ENCODE peak calls at places on chromosomes 4 and X, in six cellular contexts. One of them, this sample, is unnamed.
A peak's percentile ranks its signal among the peaks of the same experiment; 100 is the strongest.

GRCh38 chr4:55127521-55127920 is 2.1 kb upstream of the KDR start:
- DNase-seq in CD8-positive, alpha-beta memory T cell: no peak
- DNase-seq in psoas muscle: no peak
- DNase-seq in mucosa of descending colon: no peak
- DNase-seq in right lobe of liver: no peak
- DNase-seq in sigmoid colon: no peak
- DNase-seq in this sample: no peak

GRCh38 chr4:113209652-113210320 is 160.3 kb downstream of the ANK2 start:
- DNase-seq in psoas muscle: no peak
- DNase-seq in sigmoid colon: no peak
- DNase-seq in right lobe of liver: no peak
- DNase-seq in mucosa of descending colon: no peak
- DNase-seq in CD8-positive, alpha-beta memory T cell: no peak
- DNase-seq in this sample: no peak

GRCh38 chr4:99863-100262 is 24.4 kb upstream of the ZNF718 start:
- DNase-seq in mucosa of descending colon: no peak
- DNase-seq in psoas muscle: no peak
- DNase-seq in right lobe of liver: no peak
- DNase-seq in CD8-positive, alpha-beta memory T cell: no peak
- DNase-seq in sigmoid colon: no peak
- DNase-seq in this sample: no peak

GRCh38 chr4:162522724-162523123 is 358.9 kb upstream of the FSTL5 start:
- DNase-seq in right lobe of liver: no peak
- DNase-seq in mucosa of descending colon: no peak
- DNase-seq in psoas muscle: no peak
- DNase-seq in sigmoid colon: no peak
- DNase-seq in CD8-positive, alpha-beta memory T cell: no peak
- DNase-seq in this sample: no peak

GRCh38 chrX:102599950-102600579 is 750 bp downstream of the ARMCX5 start:
- DNase-seq in psoas muscle: no peak
- DNase-seq in mucosa of descending colon: no peak
- DNase-seq in sigmoid colon: no peak
- DNase-seq in CD8-positive, alpha-beta memory T cell: no peak
- DNase-seq in right lobe of liver: no peak
- DNase-seq in this sample: no peak

GRCh38 chrX:138930546-138930945 is 219.0 kb upstream of the FGF13 start:
- DNase-seq in mucosa of descending colon: no peak
- DNase-seq in sigmoid colon: no peak
- DNase-seq in CD8-positive, alpha-beta memory T cell: no peak
- DNase-seq in right lobe of liver: no peak
- DNase-seq in psoas muscle: no peak
- DNase-seq in this sample: no peak

GRCh38 chr4:6205973-6206372 is 5.6 kb upstream of the JAKMIP1 start:
- DNase-seq in sigmoid colon: peak; percentile 37
- DNase-seq in psoas muscle: no peak
- DNase-seq in right lobe of liver: no peak
- DNase-seq in mucosa of descending colon: no peak
- DNase-seq in CD8-positive, alpha-beta memory T cell: no peak
- DNase-seq in this sample: no peak

GRCh38 chr4:7614350-7614949 is 179.7 kb upstream of the PSAPL1 start:
- DNase-seq in sigmoid colon: no peak
- DNase-seq in right lobe of liver: no peak
- DNase-seq in psoas muscle: no peak
- DNase-seq in mucosa of descending colon: no peak
- DNase-seq in CD8-positive, alpha-beta memory T cell: no peak
- DNase-seq in this sample: no peak

GRCh38 chr4:110265001-110265400 is 66.6 kb upstream of the ELOVL6 start:
- DNase-seq in psoas muscle: no peak
- DNase-seq in sigmoid colon: no peak
- DNase-seq in right lobe of liver: no peak
- DNase-seq in mucosa of descending colon: no peak
- DNase-seq in CD8-positive, alpha-beta memory T cell: no peak
- DNase-seq in this sample: no peak

GRCh38 chrX:145502670-145503069 is 255.4 kb downstream of the SPANXN1 start:
- DNase-seq in CD8-positive, alpha-beta memory T cell: no peak
- DNase-seq in mucosa of descending colon: no peak
- DNase-seq in right lobe of liver: no peak
- DNase-seq in psoas muscle: no peak
- DNase-seq in sigmoid colon: no peak
- DNase-seq in this sample: no peak

GRCh38 chr4:189804884-189805283 is 135.8 kb upstream of the FRG1 start:
- DNase-seq in right lobe of liver: no peak
- DNase-seq in CD8-positive, alpha-beta memory T cell: no peak
- DNase-seq in mucosa of descending colon: no peak
- DNase-seq in psoas muscle: no peak
- DNase-seq in sigmoid colon: no peak
- DNase-seq in this sample: no peak

GRCh38 chr4:113316879-113317278 is 267.4 kb downstream of the ANK2 start:
- DNase-seq in sigmoid colon: no peak
- DNase-seq in mucosa of descending colon: no peak
- DNase-seq in CD8-positive, alpha-beta memory T cell: peak; percentile 4
- DNase-seq in right lobe of liver: no peak
- DNase-seq in psoas muscle: no peak
- DNase-seq in this sample: no peak

GRCh38 chr4:188779586-188779985 is 640.3 kb downstream of the TRIML1 start:
- DNase-seq in sigmoid colon: no peak
- DNase-seq in right lobe of liver: no peak
- DNase-seq in CD8-positive, alpha-beta memory T cell: no peak
- DNase-seq in psoas muscle: no peak
- DNase-seq in mucosa of descending colon: no peak
- DNase-seq in this sample: peak; percentile 49

GRCh38 chrX:64204252-64204651 is 1.3 kb downstream of the AMER1 start:
- DNase-seq in CD8-positive, alpha-beta memory T cell: no peak
- DNase-seq in right lobe of liver: peak; percentile 56
- DNase-seq in sigmoid colon: peak; percentile 69
- DNase-seq in psoas muscle: peak; percentile 32
- DNase-seq in mucosa of descending colon: peak; percentile 8
- DNase-seq in this sample: no peak

GRCh38 chr4:140653718-140654515 is 85.2 kb upstream of the UCP1 start:
- DNase-seq in mucosa of descending colon: no peak
- DNase-seq in sigmoid colon: no peak
- DNase-seq in right lobe of liver: no peak
- DNase-seq in psoas muscle: no peak
- DNase-seq in CD8-positive, alpha-beta memory T cell: no peak
- DNase-seq in this sample: peak; percentile 15

GRCh38 chr4:104971458-104971857 is 175.2 kb upstream of the TET2 start:
- DNase-seq in CD8-positive, alpha-beta memory T cell: no peak
- DNase-seq in mucosa of descending colon: no peak
- DNase-seq in psoas muscle: no peak
- DNase-seq in right lobe of liver: no peak
- DNase-seq in sigmoid colon: no peak
- DNase-seq in this sample: no peak

GRCh38 chr4:184598753-184599491 is 50.3 kb downstream of the CASP3 start:
- DNase-seq in psoas muscle: no peak
- DNase-seq in sigmoid colon: no peak
- DNase-seq in right lobe of liver: no peak
- DNase-seq in CD8-positive, alpha-beta memory T cell: no peak
- DNase-seq in mucosa of descending colon: no peak
- DNase-seq in this sample: no peak

GRCh38 chr4:84750260-84750955 is 167.5 kb downstream of the CDS1 start:
- DNase-seq in sigmoid colon: no peak
- DNase-seq in CD8-positive, alpha-beta memory T cell: no peak
- DNase-seq in right lobe of liver: no peak
- DNase-seq in mucosa of descending colon: no peak
- DNase-seq in psoas muscle: no peak
- DNase-seq in this sample: peak; percentile 7

GRCh38 chrX:23334871-23335599 is 386 bp downstream of the PTCHD1 start:
- DNase-seq in CD8-positive, alpha-beta memory T cell: no peak
- DNase-seq in sigmoid colon: no peak
- DNase-seq in mucosa of descending colon: no peak
- DNase-seq in psoas muscle: no peak
- DNase-seq in right lobe of liver: no peak
- DNase-seq in this sample: no peak
- H3K4me3 ChIP-seq in CD8-positive, alpha-beta memory T cell: no peak overlapping the region
- H3K4me3 ChIP-seq in sigmoid colon: peak overlapping the region; percentile 61
- H3K4me3 ChIP-seq in mucosa of descending colon: no peak overlapping the region
- H3K4me3 ChIP-seq in psoas muscle: peak overlapping the region; percentile 48
- H3K4me3 ChIP-seq in right lobe of liver: no peak overlapping the region
- H3K4me3 ChIP-seq in this sample: peak overlapping the region; percentile 31

GRCh38 chrX:45385767-45386166 is 185.1 kb upstream of the DIPK2B start:
- DNase-seq in mucosa of descending colon: no peak
- DNase-seq in sigmoid colon: no peak
- DNase-seq in psoas muscle: no peak
- DNase-seq in CD8-positive, alpha-beta memory T cell: no peak
- DNase-seq in right lobe of liver: no peak
- DNase-seq in this sample: no peak
- H3K4me3 ChIP-seq in mucosa of descending colon: no peak overlapping the region
- H3K4me3 ChIP-seq in sigmoid colon: no peak overlapping the region
- H3K4me3 ChIP-seq in psoas muscle: no peak overlapping the region
- H3K4me3 ChIP-seq in CD8-positive, alpha-beta memory T cell: no peak overlapping the region
- H3K4me3 ChIP-seq in right lobe of liver: no peak overlapping the region
- H3K4me3 ChIP-seq in this sample: no peak overlapping the region

DNA sequence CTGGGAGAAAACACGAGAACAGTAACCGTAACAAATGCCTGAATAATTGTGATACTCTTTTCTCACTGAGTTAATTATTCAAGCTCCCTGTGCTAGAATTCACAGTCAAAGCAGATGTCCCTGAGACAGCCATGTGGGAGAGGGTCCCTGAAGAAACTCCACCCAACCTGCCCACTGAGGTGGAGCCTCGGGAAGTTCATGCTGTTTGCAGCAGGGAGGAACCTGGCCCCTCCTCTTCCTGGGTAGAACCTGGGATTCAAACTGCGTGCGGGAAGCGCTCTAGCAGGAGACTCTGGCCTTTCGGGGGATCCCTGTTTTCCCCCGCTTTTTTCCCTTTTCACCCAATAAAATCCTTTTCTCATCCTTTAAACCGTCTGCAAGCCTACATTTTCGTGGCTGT is 20.2 kb upstream of the RHOH start:
- DNase-seq in sigmoid colon: no peak
- DNase-seq in CD8-positive, alpha-beta memory T cell: no peak
- DNase-seq in mucosa of descending colon: no peak
- DNase-seq in right lobe of liver: no peak
- DNase-seq in psoas muscle: no peak
- DNase-seq in this sample: no peak
- H3K4me3 ChIP-seq in sigmoid colon: no peak overlapping the region
- H3K4me3 ChIP-seq in CD8-positive, alpha-beta memory T cell: no peak overlapping the region
- H3K4me3 ChIP-seq in mucosa of descending colon: no peak overlapping the region
- H3K4me3 ChIP-seq in right lobe of liver: no peak overlapping the region
- H3K4me3 ChIP-seq in psoas muscle: no peak overlapping the region
- H3K4me3 ChIP-seq in this sample: no peak overlapping the region

DNA sequence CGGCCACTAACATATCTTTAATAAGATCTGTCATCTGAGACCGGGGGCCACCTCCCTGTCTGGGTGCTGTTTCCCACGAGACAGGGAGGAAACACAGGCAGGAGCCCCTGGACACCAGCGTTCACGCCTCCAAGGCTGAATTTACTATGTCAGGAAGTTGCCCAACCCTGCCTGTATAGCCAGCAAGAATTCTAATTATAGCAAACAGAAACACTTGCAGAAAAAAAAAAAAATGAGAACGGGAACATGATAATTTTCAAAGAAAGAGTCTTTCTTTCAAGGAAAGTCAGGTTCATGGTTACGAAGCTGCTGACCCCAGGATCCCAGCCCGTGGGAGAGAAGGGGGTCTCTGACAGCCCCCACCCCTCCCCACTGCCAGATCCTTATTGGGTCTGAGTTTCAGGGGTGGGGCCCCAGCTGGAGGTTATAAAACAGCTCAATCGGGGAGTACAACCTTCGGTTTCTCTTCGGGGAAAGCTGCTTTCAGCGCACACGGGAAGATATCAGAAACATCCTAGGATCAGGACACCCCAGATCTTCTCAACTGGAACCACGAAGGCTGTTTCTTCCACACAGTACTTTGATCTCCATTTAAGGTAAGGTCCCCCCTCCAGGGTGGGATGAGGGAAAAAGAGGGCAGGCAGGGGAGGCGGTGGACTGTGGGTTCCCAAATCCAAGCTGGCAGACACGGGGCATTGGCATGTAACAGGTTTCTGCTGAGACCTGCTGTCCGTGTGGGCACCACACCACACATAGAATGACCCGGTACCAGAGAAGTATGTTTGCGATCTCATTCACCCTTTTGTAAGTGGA is at the start of gene IL3RA:
- DNase-seq in mucosa of descending colon: peak; percentile 62
- DNase-seq in sigmoid colon: peak; percentile 78
- DNase-seq in CD8-positive, alpha-beta memory T cell: no peak
- DNase-seq in psoas muscle: no peak
- DNase-seq in right lobe of liver: peak; percentile 52
- DNase-seq in this sample: no peak
- H3K4me3 ChIP-seq in mucosa of descending colon: peak within 1 kb of the TSS; percentile 6
- H3K4me3 ChIP-seq in sigmoid colon: peak within 1 kb of the TSS; percentile 53
- H3K4me3 ChIP-seq in CD8-positive, alpha-beta memory T cell: peak within 1 kb of the TSS; percentile 46
- H3K4me3 ChIP-seq in psoas muscle: peak within 1 kb of the TSS; percentile 63
- H3K4me3 ChIP-seq in right lobe of liver: peak within 1 kb of the TSS; percentile 11
- H3K4me3 ChIP-seq in this sample: peak within 1 kb of the TSS; percentile 12

DNA sequence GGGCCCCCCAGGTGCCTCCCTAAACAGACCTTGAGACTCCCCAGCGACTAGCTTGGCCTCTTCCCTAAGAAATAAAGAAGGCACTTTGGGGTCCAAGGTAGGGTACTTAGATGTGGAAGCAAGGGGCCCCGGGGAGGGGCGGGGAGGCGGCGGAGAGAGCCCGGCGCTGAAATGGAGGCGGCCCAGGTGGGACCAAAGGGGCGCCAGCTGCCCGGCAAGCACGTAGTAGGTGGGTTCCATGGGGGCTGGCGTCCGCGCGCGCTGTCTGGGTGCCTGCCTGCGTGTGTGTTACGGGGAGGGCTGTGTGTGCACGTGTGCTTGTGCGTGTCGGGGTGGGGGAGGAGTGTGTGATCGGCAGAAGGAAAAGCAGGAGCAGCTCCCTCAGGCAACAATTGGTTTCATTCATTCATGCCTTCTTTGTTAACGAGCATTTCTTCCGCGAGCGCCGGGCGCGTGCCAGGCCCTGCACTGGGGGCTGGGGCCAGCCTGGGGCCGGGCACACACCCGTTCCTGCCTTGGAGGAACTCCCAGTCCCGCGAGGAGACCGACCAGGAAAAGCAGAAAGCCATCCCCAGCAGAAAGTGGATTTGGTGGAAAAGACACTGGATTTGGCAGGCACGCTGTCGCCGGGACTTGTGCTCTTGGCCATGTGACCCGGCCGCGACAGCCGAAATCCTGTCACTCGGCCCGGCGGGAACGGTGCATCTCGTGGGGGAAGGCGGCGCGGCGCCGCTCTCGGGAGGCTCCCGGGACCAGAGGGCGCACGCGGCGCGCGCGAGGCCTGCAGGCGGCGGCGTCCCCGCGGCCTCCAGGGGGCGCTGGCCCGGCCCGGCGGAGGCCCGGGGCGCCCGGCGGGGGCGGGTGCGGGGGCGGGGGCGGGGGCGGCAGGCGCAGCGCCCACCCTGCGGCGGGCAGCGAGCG is 3.3 kb upstream of the DUSP9 start:
- DNase-seq in mucosa of descending colon: no peak
- DNase-seq in CD8-positive, alpha-beta memory T cell: no peak
- DNase-seq in right lobe of liver: no peak
- DNase-seq in psoas muscle: no peak
- DNase-seq in sigmoid colon: peak; percentile 56
- DNase-seq in this sample: no peak
- H3K4me3 ChIP-seq in mucosa of descending colon: no peak overlapping the region
- H3K4me3 ChIP-seq in CD8-positive, alpha-beta memory T cell: no peak overlapping the region
- H3K4me3 ChIP-seq in right lobe of liver: no peak overlapping the region
- H3K4me3 ChIP-seq in psoas muscle: peak overlapping the region; percentile 27
- H3K4me3 ChIP-seq in sigmoid colon: peak overlapping the region; percentile 25
- H3K4me3 ChIP-seq in this sample: peak overlapping the region; percentile 27

GRCh38 chr4:31995943-31996901 is 1276.1 kb downstream of the PCDH7 start:
- DNase-seq in sigmoid colon: no peak
- DNase-seq in mucosa of descending colon: peak; percentile 5
- DNase-seq in CD8-positive, alpha-beta memory T cell: no peak
- DNase-seq in right lobe of liver: peak; percentile 10
- DNase-seq in psoas muscle: no peak
- DNase-seq in this sample: no peak
- H3K4me3 ChIP-seq in sigmoid colon: no peak overlapping the region
- H3K4me3 ChIP-seq in mucosa of descending colon: no peak overlapping the region
- H3K4me3 ChIP-seq in CD8-positive, alpha-beta memory T cell: no peak overlapping the region
- H3K4me3 ChIP-seq in right lobe of liver: no peak overlapping the region
- H3K4me3 ChIP-seq in psoas muscle: no peak overlapping the region
- H3K4me3 ChIP-seq in this sample: no peak overlapping the region